ENCODE peak calls at places on chromosomes 7 and 10, in four cellular contexts. O is spleen, P is suprapubic skin, C is esophagus muscularis mucosa. M is an unnamed sample.

GRCh38 chr7:90611115-90611514 is 15.0 kb downstream of the CDK14 start:
- DNase-seq in O (no peak), P (no peak), C (no peak), M (no peak)

GRCh38 chr7:26580666-26581065 is 283.7 kb downstream of the SKAP2 start:
- DNase-seq in O (no peak), P (no peak), C (no peak), M (no peak)

GRCh38 chr10:26792780-26793495 is 67.8 kb downstream of the ABI1 start:
- DNase-seq in O (no peak), P (no peak), C (no peak), M (no peak)

GRCh38 chr10:82282782-82283456 is 407.9 kb downstream of the NRG3 start:
- DNase-seq in O (no peak), P (no peak), C (no peak), M (no peak)

GRCh38 chr10:121157998-121158397 is 306.8 kb downstream of the WDR11 start:
- DNase-seq in O (no peak), P (no peak), C (peak; percentile 75), M (peak; percentile 56)

GRCh38 chr7:137591444-137591843 is 247.9 kb upstream of the PTN start:
- DNase-seq in O (no peak), P (no peak), C (no peak), M (no peak)

GRCh38 chr10:104501864-104502579 is 139.1 kb upstream of the SORCS3 start:
- DNase-seq in O (no peak), P (no peak), C (no peak), M (no peak)

GRCh38 chr7:159311172-159311494 is 166.5 kb upstream of the VIPR2 start:
- DNase-seq in O (no peak), P (no peak), C (no peak), M (no peak)

GRCh38 chr10:128210215-128211063 is 84.2 kb upstream of the MKI67 start:
- DNase-seq in O (peak; percentile 96), P (no peak), C (no peak), M (peak; percentile 81)

GRCh38 chr7:42915356-42915755 is 3.5 kb upstream of the C7orf25 start:
- DNase-seq in O (no peak), P (no peak), C (no peak), M (no peak)

GRCh38 chr7:148011753-148012152 is 578.8 kb upstream of the C7orf33 start:
- DNase-seq in O (no peak), P (no peak), C (no peak), M (no peak)

GRCh38 chr10:72685264-72685921 is 6.5 kb upstream of the MCU start:
- DNase-seq in O (no peak), P (no peak), C (no peak), M (peak; percentile 61)

GRCh38 chr7:54904130-54904529 is 114.7 kb upstream of the EGFR start:
- DNase-seq in O (no peak), P (no peak), C (no peak), M (no peak)

GRCh38 chr7:91789558-91789957 is 90.9 kb downstream of the MTERF1 start:
- DNase-seq in O (no peak), P (no peak), C (no peak), M (no peak)

GRCh38 chr7:133780912-133781311 is 346.2 kb upstream of the LRGUK start:
- DNase-seq in O (no peak), P (no peak), C (no peak), M (no peak)

GRCh38 chr7:156780724-156781455 is 112.1 kb downstream of the LMBR1 start:
- DNase-seq in O (no peak), P (no peak), C (no peak), M (no peak)

GRCh38 chr10:126979311-126979710 is 74.1 kb downstream of the DOCK1 start:
- DNase-seq in O (no peak), P (no peak), C (no peak), M (no peak)

GRCh38 chr7:70573202-70573810 is 558.6 kb upstream of the GALNT17 start:
- DNase-seq in O (no peak), P (no peak), C (no peak), M (no peak)

GRCh38 chr10:133009218-133009954 is 67.0 kb upstream of the CFAP46 start:
- DNase-seq in O (peak; percentile 90), P (no peak), C (peak; percentile 94), M (peak; percentile 86)

GRCh38 chr7:90595341-90595800 is 750 bp upstream of the CDK14 start:
- DNase-seq in O (no peak), P (no peak), C (no peak), M (no peak)

GRCh38 chr7:27128776-27129728 is 1.5 kb downstream of the HOXA4 start:
- DNase-seq in O (no peak), P (no peak), C (no peak), M (no peak)

GRCh38 chr10:91190876-91191580 is 29.4 kb upstream of the PCGF5 start:
- DNase-seq in O (no peak), P (no peak), C (no peak), M (no peak)

GRCh38 chr10:78177431-78178185 is 143.9 kb downstream of the RPS24 start:
- DNase-seq in O (no peak), P (no peak), C (no peak), M (no peak)

GRCh38 chr10:103868200-103868599 is 12.8 kb upstream of the SH3PXD2A start:
- DNase-seq in O (no peak), P (no peak), C (no peak), M (no peak)

GRCh38 chr7:116142850-116143249 is 67.5 kb upstream of the TES start:
- DNase-seq in O (no peak), P (no peak), C (no peak), M (no peak)

GRCh38 chr7:151003572-151003971 is 12.8 kb downstream of the NOS3 start:
- DNase-seq in O (no peak), P (no peak), C (no peak), M (peak; percentile 35)

GRCh38 chr7:106012935-106013439 is 49.9 kb downstream of the CDHR3 start:
- DNase-seq in O (no peak), P (no peak), C (no peak), M (no peak)

GRCh38 chr7:3300651-3301471 is at the start of gene SDK1:
- DNase-seq in O (peak; percentile 97), P (peak; percentile 90), C (peak; percentile 94), M (peak; percentile 92)

GRCh38 chr7:81501220-81501619 is 268.6 kb downstream of the HGF start:
- DNase-seq in O (no peak), P (no peak), C (no peak), M (no peak)

GRCh38 chr7:2564970-2565546 is 6.3 kb downstream of the IQCE start:
- DNase-seq in O (peak; percentile 50), P (no peak), C (no peak), M (peak; percentile 63)

GRCh38 chr10:11150876-11151275 is 133.2 kb downstream of the CELF2 start:
- DNase-seq in O (no peak), P (no peak), C (no peak), M (no peak)

GRCh38 chr10:131892817-131893675 is 7.8 kb upstream of the PPP2R2D start:
- DNase-seq in O (peak; percentile 54), P (no peak), C (no peak), M (no peak)

GRCh38 chr10:44920252-44920651 is 9.1 kb downstream of the TMEM72 start:
- DNase-seq in O (no peak), P (no peak), C (no peak), M (no peak)
- TF ChIP-seq POLR2AphosphoS5 in O (no peak), P (no peak), C (no peak), M (no peak)

GRCh38 chr10:49299816-49300139 is 808 bp downstream of the C10orf71 start:
- DNase-seq in O (no peak), P (no peak), C (no peak), M (no peak)

GRCh38 chr10:49301302-49301701 is 2.3 kb downstream of the C10orf71 start:
- DNase-seq in O (no peak), P (no peak), C (no peak), M (no peak)

GRCh38 chr10:49298990-49299815 is at the start of gene C10orf71:
- DNase-seq in O (no peak), P (no peak), C (no peak), M (no peak)

GRCh38 chr10:49298666-49298989 is 342 bp upstream of the C10orf71 start:
- DNase-seq in O (no peak), P (no peak), C (no peak), M (no peak)

GRCh38 chr10:49300140-49300974 is 1.4 kb downstream of the C10orf71 start:
- DNase-seq in O (no peak), P (no peak), C (no peak), M (no peak)
- TF ChIP-seq POLR2AphosphoS5 in O (no peak), P (no peak), C (no peak), M (no peak)

GRCh38 chr7:35909870-35910357 is 109.1 kb downstream of the SEPTIN7 start:
- DNase-seq in O (no peak), P (no peak), C (no peak), M (no peak)
- TF ChIP-seq POLR2AphosphoS5 in O (no peak), P (no peak), C (no peak), M (no peak)

DNA sequence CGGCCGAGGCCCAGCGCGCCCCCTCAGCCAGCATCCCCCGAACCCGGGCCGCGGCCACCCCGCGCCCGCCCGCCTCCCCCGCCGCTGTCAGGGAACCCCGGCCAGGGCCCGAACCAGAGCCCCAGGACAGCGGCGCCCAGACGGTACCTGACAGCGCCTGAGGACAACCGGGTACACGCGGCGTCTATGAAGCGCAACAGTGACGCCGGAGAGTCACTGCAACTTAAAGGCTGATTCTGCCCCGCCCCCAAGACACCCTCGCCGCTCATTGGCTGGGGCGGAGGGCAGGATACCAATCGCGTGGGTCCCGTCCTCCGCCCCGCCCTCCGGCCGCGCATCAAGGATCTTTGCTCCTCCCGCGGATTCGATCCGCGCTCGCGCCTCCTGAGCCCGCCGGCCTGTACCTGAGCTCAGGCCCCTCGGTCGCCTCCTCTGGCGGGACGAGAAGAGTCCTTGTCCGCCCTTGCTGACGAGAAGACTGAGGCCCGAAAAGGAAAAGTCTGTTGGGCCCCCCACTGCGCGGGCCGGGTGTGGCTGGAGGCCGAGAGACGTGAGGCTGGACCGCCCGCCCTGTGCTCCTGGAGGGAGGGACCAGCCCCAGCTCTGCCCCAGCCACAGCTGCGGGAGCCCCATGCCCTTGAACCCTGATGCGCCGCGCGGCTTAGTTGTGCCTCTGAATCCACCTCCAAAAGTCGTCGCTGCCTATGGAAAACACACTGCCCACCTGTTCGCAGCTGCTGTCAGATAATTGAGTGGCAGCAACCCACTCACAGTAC is at the start of gene OAT:
- DNase-seq in O (peak; percentile 98), P (peak; percentile 99), C (peak; percentile 98), M (peak; percentile 98)
- TF ChIP-seq POLR2AphosphoS5 in O (peak; percentile 99), P (peak; percentile 45), C (peak; percentile 100), M (peak; percentile 99)